ENCODE peak calls at places on chromosomes 4 and X, in seven cellular contexts. One of them, this sample, is unnamed. For H3K4me1, the result is how much of the 10 kb centered on the place peaks cover.

GRCh38 chr4:166625018-166625637 is 609.2 kb downstream of the SPOCK3 start:
- DNase-seq in GM23248: no peak
- DNase-seq in HepG2: no peak
- DNase-seq in OCI-LY7: no peak
- DNase-seq in neuronal stem cell: no peak
- DNase-seq in neural progenitor cell: no peak
- DNase-seq in GM23338: no peak
- DNase-seq in this sample: no peak

GRCh38 chr4:620851-621261 is 4.5 kb upstream of the PDE6B start:
- DNase-seq in neuronal stem cell: no peak
- DNase-seq in HepG2: no peak
- DNase-seq in OCI-LY7: no peak
- DNase-seq in GM23338: no peak
- DNase-seq in neural progenitor cell: no peak
- DNase-seq in GM23248: no peak
- DNase-seq in this sample: no peak

GRCh38 chr4:102614801-102615200 is 113.6 kb downstream of the NFKB1 start:
- DNase-seq in GM23338: peak
- DNase-seq in HepG2: no peak
- DNase-seq in neuronal stem cell: no peak
- DNase-seq in GM23248: no peak
- DNase-seq in neural progenitor cell: no peak
- DNase-seq in OCI-LY7: no peak
- DNase-seq in this sample: no peak

GRCh38 chr4:137923494-137923893 is 318.7 kb downstream of the SLC7A11 start:
- DNase-seq in OCI-LY7: peak
- DNase-seq in neural progenitor cell: no peak
- DNase-seq in GM23248: no peak
- DNase-seq in neuronal stem cell: no peak
- DNase-seq in GM23338: no peak
- DNase-seq in HepG2: no peak
- DNase-seq in this sample: no peak

GRCh38 chr4:185865901-185866328 is 53.9 kb upstream of the SORBS2 start:
- DNase-seq in OCI-LY7: no peak
- DNase-seq in GM23338: peak
- DNase-seq in neuronal stem cell: no peak
- DNase-seq in HepG2: no peak
- DNase-seq in neural progenitor cell: no peak
- DNase-seq in GM23248: peak
- DNase-seq in this sample: peak

GRCh38 chr4:40038972-40039371 is 17.7 kb upstream of the N4BP2 start:
- DNase-seq in OCI-LY7: no peak
- DNase-seq in HepG2: no peak
- DNase-seq in GM23248: peak
- DNase-seq in GM23338: no peak
- DNase-seq in neuronal stem cell: no peak
- DNase-seq in neural progenitor cell: no peak
- DNase-seq in this sample: peak

GRCh38 chr4:185849543-185850185 is 37.7 kb upstream of the SORBS2 start:
- DNase-seq in GM23248: peak
- DNase-seq in neural progenitor cell: no peak
- DNase-seq in HepG2: no peak
- DNase-seq in neuronal stem cell: no peak
- DNase-seq in OCI-LY7: no peak
- DNase-seq in GM23338: no peak
- DNase-seq in this sample: no peak

GRCh38 chr4:146255463-146255862 is 41.1 kb downstream of the REELD1 start:
- DNase-seq in HepG2: no peak
- DNase-seq in neuronal stem cell: no peak
- DNase-seq in neural progenitor cell: no peak
- DNase-seq in OCI-LY7: no peak
- DNase-seq in GM23248: peak
- DNase-seq in GM23338: no peak
- DNase-seq in this sample: no peak

GRCh38 chrX:112636951-112637541 is 42.7 kb downstream of the LHFPL1 start:
- DNase-seq in neural progenitor cell: no peak
- DNase-seq in GM23248: peak
- DNase-seq in neuronal stem cell: no peak
- DNase-seq in GM23338: no peak
- DNase-seq in OCI-LY7: no peak
- DNase-seq in HepG2: no peak
- DNase-seq in this sample: no peak

GRCh38 chrX:39599339-39599738 is 498.4 kb downstream of the BCOR start:
- DNase-seq in OCI-LY7: no peak
- DNase-seq in neuronal stem cell: no peak
- DNase-seq in HepG2: no peak
- DNase-seq in GM23338: no peak
- DNase-seq in neural progenitor cell: no peak
- DNase-seq in GM23248: no peak
- DNase-seq in this sample: no peak

GRCh38 chr4:129641179-129641578 is 545.2 kb downstream of the C4orf33 start:
- DNase-seq in OCI-LY7: peak
- DNase-seq in neuronal stem cell: peak
- DNase-seq in neural progenitor cell: peak
- DNase-seq in HepG2: peak
- DNase-seq in GM23338: peak
- DNase-seq in GM23248: peak
- DNase-seq in this sample: peak

GRCh38 chrX:103398321-103398937 is 22.1 kb downstream of the BEX3 start:
- DNase-seq in OCI-LY7: no peak
- DNase-seq in HepG2: peak
- DNase-seq in neuronal stem cell: no peak
- DNase-seq in GM23338: no peak
- DNase-seq in GM23248: peak
- DNase-seq in neural progenitor cell: no peak
- DNase-seq in this sample: no peak

GRCh38 chrX:8906299-8906698 is 105.1 kb upstream of the FAM9A start:
- DNase-seq in neuronal stem cell: no peak
- DNase-seq in HepG2: no peak
- DNase-seq in GM23338: no peak
- DNase-seq in OCI-LY7: no peak
- DNase-seq in neural progenitor cell: no peak
- DNase-seq in GM23248: peak
- DNase-seq in this sample: no peak

GRCh38 chr4:140856692-140857091 is 100.5 kb upstream of the TBC1D9 start:
- DNase-seq in GM23338: peak
- DNase-seq in OCI-LY7: no peak
- DNase-seq in neural progenitor cell: peak
- DNase-seq in HepG2: no peak
- DNase-seq in neuronal stem cell: no peak
- DNase-seq in GM23248: peak
- DNase-seq in this sample: peak

GRCh38 chr4:111960241-111960667 is 185.0 kb upstream of the FAM241A start:
- DNase-seq in neuronal stem cell: no peak
- DNase-seq in OCI-LY7: no peak
- DNase-seq in neural progenitor cell: no peak
- DNase-seq in HepG2: no peak
- DNase-seq in GM23248: peak
- DNase-seq in GM23338: no peak
- DNase-seq in this sample: no peak

GRCh38 chr4:34293459-34293858 is 1950.9 kb downstream of the ARAP2 start:
- DNase-seq in HepG2: no peak
- DNase-seq in GM23338: no peak
- DNase-seq in neuronal stem cell: no peak
- DNase-seq in GM23248: no peak
- DNase-seq in OCI-LY7: no peak
- DNase-seq in neural progenitor cell: no peak
- DNase-seq in this sample: no peak

GRCh38 chrX:85244411-85245210 is 820 bp downstream of the ZNF711 start:
- DNase-seq in OCI-LY7: peak
- DNase-seq in GM23338: peak
- DNase-seq in neural progenitor cell: peak
- DNase-seq in GM23248: peak
- DNase-seq in neuronal stem cell: peak
- DNase-seq in HepG2: no peak
- DNase-seq in this sample: no peak

GRCh38 chr4:17577660-17578481 is 873 bp downstream of the LAP3 start:
- DNase-seq in GM23248: peak
- DNase-seq in OCI-LY7: peak
- DNase-seq in neural progenitor cell: no peak
- DNase-seq in GM23338: peak
- DNase-seq in HepG2: no peak
- DNase-seq in neuronal stem cell: no peak
- DNase-seq in this sample: peak

GRCh38 chrX:135981662-135982061 is 3.6 kb upstream of the SLC9A6 start:
- DNase-seq in GM23248: no peak
- DNase-seq in HepG2: no peak
- DNase-seq in neural progenitor cell: no peak
- DNase-seq in OCI-LY7: no peak
- DNase-seq in GM23338: no peak
- DNase-seq in neuronal stem cell: no peak
- DNase-seq in this sample: no peak

GRCh38 chr4:87002682-87003043 is 67.9 kb downstream of the AFF1 start:
- DNase-seq in neural progenitor cell: peak
- DNase-seq in GM23338: peak
- DNase-seq in OCI-LY7: no peak
- DNase-seq in GM23248: no peak
- DNase-seq in neuronal stem cell: peak
- DNase-seq in HepG2: no peak
- DNase-seq in this sample: no peak
- H3K4me1 ChIP-seq in neural progenitor cell: half or more
- H3K4me1 ChIP-seq in GM23338: half or more
- H3K4me1 ChIP-seq in OCI-LY7: half or more
- H3K4me1 ChIP-seq in GM23248: under half
- H3K4me1 ChIP-seq in neuronal stem cell: under half
- H3K4me1 ChIP-seq in HepG2: half or more
- H3K4me1 ChIP-seq in this sample: under half

GRCh38 chrX:42384956-42385355 is 393.0 kb downstream of the PPP1R2C start:
- DNase-seq in GM23248: no peak
- DNase-seq in OCI-LY7: no peak
- DNase-seq in neuronal stem cell: no peak
- DNase-seq in GM23338: no peak
- DNase-seq in HepG2: no peak
- DNase-seq in neural progenitor cell: no peak
- DNase-seq in this sample: no peak

GRCh38 chrX:42385730-42386129 is 392.2 kb downstream of the PPP1R2C start:
- DNase-seq in HepG2: no peak
- DNase-seq in neuronal stem cell: no peak
- DNase-seq in GM23248: peak
- DNase-seq in GM23338: no peak
- DNase-seq in neural progenitor cell: no peak
- DNase-seq in OCI-LY7: no peak
- DNase-seq in this sample: no peak

DNA sequence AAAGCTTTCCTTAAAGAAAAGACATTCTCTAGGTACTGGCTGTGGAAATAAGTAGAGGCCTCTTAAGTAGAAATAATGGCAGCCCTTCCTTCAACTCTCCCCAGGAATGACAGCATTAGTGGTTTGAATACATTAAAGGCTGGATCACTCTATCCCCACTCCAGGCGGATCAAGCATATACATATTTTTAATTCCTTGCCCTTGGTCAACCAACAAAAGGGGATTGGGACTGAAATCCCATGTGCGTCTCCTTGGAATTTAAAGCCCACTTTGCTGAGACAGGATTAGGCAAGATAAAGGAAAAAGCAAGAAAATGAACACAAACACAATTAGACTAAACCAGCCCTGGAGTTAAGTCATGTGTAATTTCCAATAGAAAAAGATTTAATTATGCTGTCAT is 391.3 kb downstream of the PPP1R2C start:
- DNase-seq in GM23248: no peak
- DNase-seq in HepG2: no peak
- DNase-seq in neuronal stem cell: no peak
- DNase-seq in neural progenitor cell: peak
- DNase-seq in GM23338: no peak
- DNase-seq in OCI-LY7: no peak
- DNase-seq in this sample: no peak
- H2AFZ ChIP-seq in GM23248: no peak
- H2AFZ ChIP-seq in HepG2: no peak
- H2AFZ ChIP-seq in neuronal stem cell: no peak
- H2AFZ ChIP-seq in neural progenitor cell: no peak
- H2AFZ ChIP-seq in GM23338: no peak
- H2AFZ ChIP-seq in OCI-LY7: no peak
- H2AFZ ChIP-seq in this sample: no peak

DNA sequence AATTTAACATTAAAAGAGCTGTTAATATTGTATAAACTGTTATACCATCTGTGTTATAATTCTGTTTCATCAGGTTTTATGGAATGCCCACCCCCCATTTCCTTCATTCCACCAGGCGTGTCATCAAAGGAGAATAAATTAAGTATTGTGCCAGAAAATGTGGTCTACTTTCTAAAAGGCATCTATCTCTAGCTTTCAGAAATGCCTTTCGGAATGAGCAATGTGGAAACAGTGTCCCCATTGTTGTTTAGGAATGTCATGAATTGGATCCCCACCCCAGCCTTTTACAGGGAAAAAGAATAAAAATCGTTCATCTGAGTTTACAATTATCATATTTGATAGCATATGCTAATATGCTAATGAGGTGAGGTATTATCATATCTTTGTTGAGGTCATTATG is 56.4 kb upstream of the CCDC160 start:
- DNase-seq in GM23248: no peak
- DNase-seq in neural progenitor cell: peak
- DNase-seq in neuronal stem cell: no peak
- DNase-seq in HepG2: no peak
- DNase-seq in GM23338: no peak
- DNase-seq in OCI-LY7: no peak
- DNase-seq in this sample: no peak
- H3K27ac ChIP-seq in GM23248: no peak
- H3K27ac ChIP-seq in neural progenitor cell: peak
- H3K27ac ChIP-seq in neuronal stem cell: peak
- H3K27ac ChIP-seq in HepG2: no peak
- H3K27ac ChIP-seq in GM23338: peak
- H3K27ac ChIP-seq in OCI-LY7: no peak
- H3K27ac ChIP-seq in this sample: no peak

GRCh38 chr4:47468686-47469365 is 5.3 kb upstream of the COMMD8 start:
- DNase-seq in OCI-LY7: no peak
- DNase-seq in neural progenitor cell: no peak
- DNase-seq in neuronal stem cell: no peak
- DNase-seq in HepG2: no peak
- DNase-seq in GM23338: no peak
- DNase-seq in GM23248: peak
- DNase-seq in this sample: no peak

GRCh38 chr4:47471591-47471990 is 8.1 kb upstream of the COMMD8 start:
- DNase-seq in neural progenitor cell: no peak
- DNase-seq in OCI-LY7: no peak
- DNase-seq in neuronal stem cell: no peak
- DNase-seq in GM23338: no peak
- DNase-seq in GM23248: no peak
- DNase-seq in HepG2: peak
- DNase-seq in this sample: no peak

GRCh38 chr4:47471064-47471463 is 7.6 kb upstream of the COMMD8 start:
- DNase-seq in GM23338: no peak
- DNase-seq in GM23248: no peak
- DNase-seq in HepG2: no peak
- DNase-seq in neural progenitor cell: no peak
- DNase-seq in OCI-LY7: no peak
- DNase-seq in neuronal stem cell: no peak
- DNase-seq in this sample: no peak

GRCh38 chr4:47473351-47473750 is 9.8 kb upstream of the COMMD8 start:
- DNase-seq in HepG2: no peak
- DNase-seq in OCI-LY7: no peak
- DNase-seq in neuronal stem cell: no peak
- DNase-seq in GM23338: no peak
- DNase-seq in neural progenitor cell: no peak
- DNase-seq in GM23248: no peak
- DNase-seq in this sample: no peak

DNA sequence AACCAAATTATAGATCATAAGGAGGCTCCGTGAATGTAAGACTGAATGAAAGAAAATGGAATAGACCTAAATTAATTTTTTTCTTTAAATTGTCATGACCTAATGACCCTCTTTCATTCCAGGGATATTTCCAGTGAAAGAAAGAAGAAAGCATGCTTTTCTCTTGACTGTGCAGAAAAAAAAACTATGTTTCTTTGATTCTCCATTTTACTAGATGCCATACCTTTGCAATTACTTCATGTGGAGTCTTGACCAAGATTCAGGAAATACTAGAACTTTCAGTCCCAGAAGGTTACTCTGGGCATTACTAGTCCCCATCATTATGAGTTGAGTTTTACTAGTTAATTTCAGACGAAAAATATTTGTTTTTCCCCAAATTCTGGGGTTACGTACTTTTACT is 6.4 kb upstream of the COMMD8 start:
- DNase-seq in neural progenitor cell: no peak
- DNase-seq in GM23338: no peak
- DNase-seq in HepG2: no peak
- DNase-seq in GM23248: peak
- DNase-seq in neuronal stem cell: no peak
- DNase-seq in OCI-LY7: no peak
- DNase-seq in this sample: no peak
- H3K4me1 ChIP-seq in neural progenitor cell: under half
- H3K4me1 ChIP-seq in GM23338: under half
- H3K4me1 ChIP-seq in HepG2: under half
- H3K4me1 ChIP-seq in GM23248: under half
- H3K4me1 ChIP-seq in neuronal stem cell: under half
- H3K4me1 ChIP-seq in OCI-LY7: under half
- H3K4me1 ChIP-seq in this sample: under half

This sample was measured in PC-9.